ENCODE peak calls at places on chromosome 13, in four cellular contexts. X, Y, U and O are unnamed samples.

GRCh38 chr13:67652887-67653286 is 422.8 kb upstream of the PCDH9 start:
- DNase-seq in X (no peak), Y (no peak), U (no peak), O (no peak)

GRCh38 chr13:24128112-24128511 is 32.4 kb upstream of the SPATA13 start:
- DNase-seq in X (no peak), Y (no peak), U (no peak), O (no peak)

GRCh38 chr13:66644855-66645460 is 585.2 kb downstream of the PCDH9 start:
- DNase-seq in X (no peak), Y (no peak), U (no peak), O (no peak)

GRCh38 chr13:97205971-97206370 is 16.2 kb upstream of the MBNL2 start:
- DNase-seq in X (peak), Y (no peak), U (no peak), O (no peak)

GRCh38 chr13:43782686-43783085 is 4.1 kb downstream of the ENOX1 start:
- DNase-seq in X (no peak), Y (no peak), U (no peak), O (no peak)

GRCh38 chr13:67725999-67726398 is 495.9 kb upstream of the PCDH9 start:
- DNase-seq in X (no peak), Y (no peak), U (no peak), O (no peak)

GRCh38 chr13:35164324-35164932 is 222.4 kb downstream of the NBEA start:
- DNase-seq in X (peak), Y (no peak), U (no peak), O (no peak)

GRCh38 chr13:50951366-50951765 is 41.8 kb downstream of the RNASEH2B start:
- DNase-seq in X (peak), Y (no peak), U (no peak), O (no peak)

GRCh38 chr13:104810242-104810641 is 1725.2 kb downstream of the EFNB2 start:
- DNase-seq in X (no peak), Y (no peak), U (no peak), O (no peak)

GRCh38 chr13:110334256-110334655 is 27.2 kb downstream of the COL4A2 start:
- DNase-seq in X (peak), Y (no peak), U (no peak), O (no peak)

GRCh38 chr13:83995930-83996329 is 113.7 kb upstream of the SLITRK1 start:
- DNase-seq in X (no peak), Y (no peak), U (no peak), O (no peak)

GRCh38 chr13:89763011-89763410 is 1584.5 kb upstream of the MIR17HG start:
- DNase-seq in X (peak), Y (no peak), U (no peak), O (no peak)

GRCh38 chr13:30196025-30196424 is 111.3 kb downstream of the KATNAL1 start:
- DNase-seq in X (peak), Y (no peak), U (no peak), O (no peak)

GRCh38 chr13:113112893-113113845 is 7.6 kb downstream of the F7 start:
- DNase-seq in X (no peak), Y (peak), U (no peak), O (no peak)

GRCh38 chr13:49210114-49210513 is 10.0 kb upstream of the MLNR start:
- DNase-seq in X (no peak), Y (no peak), U (no peak), O (no peak)

GRCh38 chr13:45434556-45435371 is 16.6 kb upstream of the SLC25A30 start:
- DNase-seq in X (no peak), Y (no peak), U (no peak), O (no peak)

GRCh38 chr13:100921139-100921538 is 246.5 kb upstream of the TMTC4 start:
- DNase-seq in X (no peak), Y (no peak), U (no peak), O (no peak)

GRCh38 chr13:47708386-47708785 is 292.7 kb downstream of the SUCLA2 start:
- DNase-seq in X (peak), Y (no peak), U (no peak), O (no peak)

GRCh38 chr13:48505597-48506091 is 27.2 kb downstream of the RCBTB2 start:
- DNase-seq in X (no peak), Y (peak), U (no peak), O (no peak)

GRCh38 chr13:90049989-90050671 is 1297.4 kb upstream of the MIR17HG start:
- DNase-seq in X (no peak), Y (no peak), U (no peak), O (no peak)

GRCh38 chr13:31060655-31061054 is 101.0 kb downstream of the HSPH1 start:
- DNase-seq in X (no peak), Y (no peak), U (no peak), O (no peak)

GRCh38 chr13:33348366-33348765 is 62.8 kb upstream of the STARD13 start:
- DNase-seq in X (peak), Y (no peak), U (no peak), O (no peak)

GRCh38 chr13:23898101-23898500 is 799 bp upstream of the C1QTNF9B start:
- DNase-seq in X (peak), Y (no peak), U (no peak), O (no peak)

GRCh38 chr13:46469064-46469463 is 82.0 kb upstream of the RUBCNL start:
- DNase-seq in X (peak), Y (no peak), U (no peak), O (no peak)

GRCh38 chr13:63088226-63088625 is 1672.6 kb upstream of the PCDH20 start:
- DNase-seq in X (peak), Y (no peak), U (peak), O (no peak)

GRCh38 chr13:45522571-45522970 is 57.8 kb downstream of the COG3 start:
- DNase-seq in X (no peak), Y (no peak), U (no peak), O (no peak)

GRCh38 chr13:105961438-105961837 is 574.0 kb downstream of the EFNB2 start:
- DNase-seq in X (no peak), Y (no peak), U (no peak), O (no peak)

GRCh38 chr13:90281709-90282108 is 1065.8 kb upstream of the MIR17HG start:
- DNase-seq in X (no peak), Y (no peak), U (no peak), O (no peak)

GRCh38 chr13:30504081-30504480 is 38.3 kb upstream of the HMGB1 start:
- DNase-seq in X (peak), Y (no peak), U (no peak), O (no peak)

GRCh38 chr13:23443878-23444277 is 10.4 kb upstream of the SACS start:
- DNase-seq in X (no peak), Y (no peak), U (no peak), O (no peak)

GRCh38 chr13:21077360-21078353 is 16.3 kb upstream of the LATS2 start:
- DNase-seq in X (no peak), Y (no peak), U (no peak), O (no peak)

GRCh38 chr13:30047154-30047874 is 196.9 kb upstream of the UBL3 start:
- DNase-seq in X (peak), Y (no peak), U (no peak), O (no peak)

DNA sequence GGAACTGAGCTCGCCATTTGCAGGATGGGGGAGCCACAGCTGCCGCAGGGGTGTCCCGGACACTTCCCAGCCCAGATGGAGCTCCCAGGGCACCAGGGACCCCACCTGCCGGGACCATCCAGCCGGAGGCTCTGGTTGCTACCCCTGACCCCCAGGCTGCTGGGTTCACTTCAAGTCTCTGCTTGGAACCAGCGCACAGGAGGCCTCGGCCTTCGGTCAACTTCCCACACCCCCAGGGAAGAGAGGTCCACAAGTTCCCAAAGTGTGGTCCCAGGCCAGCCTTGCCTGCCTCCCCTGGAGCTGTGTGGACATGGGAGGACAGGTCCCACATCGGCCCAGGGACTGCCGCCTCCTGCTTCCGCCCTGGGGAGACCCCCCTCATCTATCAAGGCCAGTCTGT is 117.0 kb downstream of the TEX29 start:
- DNase-seq in X (no peak), Y (no peak), U (no peak), O (no peak)
- H3K27ac ChIP-seq in X (no peak), Y (no peak), U (no peak), O (no peak)

DNA sequence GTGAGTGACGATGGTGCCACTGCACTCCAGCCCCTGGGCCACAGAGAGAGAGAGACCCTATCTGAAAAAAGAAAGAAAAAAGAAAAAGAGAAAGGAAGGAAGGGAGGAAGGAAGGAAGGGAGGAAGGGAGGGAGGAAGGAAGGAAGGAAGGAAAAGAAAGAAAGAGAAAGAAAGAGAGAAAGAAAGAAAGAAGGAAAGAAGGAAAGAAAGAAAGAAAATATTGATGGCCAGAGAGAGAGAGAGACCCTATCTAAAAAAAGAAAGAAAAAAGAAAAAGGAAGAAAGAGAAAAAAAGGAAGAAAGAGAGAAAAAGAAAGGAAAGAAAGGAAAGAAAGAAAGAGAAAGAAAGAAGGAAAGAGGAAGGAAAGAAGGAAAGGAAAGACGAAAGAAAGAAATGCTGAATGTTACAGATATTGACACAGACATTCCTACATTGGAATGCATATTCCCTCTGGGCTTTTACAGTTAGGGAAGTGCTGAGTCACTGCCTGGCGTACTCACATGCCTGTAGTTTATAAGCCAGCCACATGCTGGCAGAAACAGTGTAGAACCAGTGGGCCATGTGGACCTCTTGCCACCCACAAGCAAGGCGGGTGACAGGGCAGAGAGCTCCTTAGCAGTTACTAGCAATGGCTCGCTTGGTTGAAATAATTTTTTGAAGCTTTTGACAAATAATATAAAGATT is 34.6 kb upstream of the SLC46A3 start:
- DNase-seq in X (peak), Y (peak), U (peak), O (peak)
- H3K27ac ChIP-seq in X (peak), Y (peak), U (no peak), O (peak)

GRCh38 chr13:79860757-79861156 is 379.8 kb downstream of the NDFIP2 start:
- DNase-seq in X (no peak), Y (no peak), U (no peak), O (no peak)
- H3K27ac ChIP-seq in X (no peak), Y (no peak), U (no peak), O (no peak)

GRCh38 chr13:99655351-99656091 is 154.2 kb downstream of the TM9SF2 start:
- DNase-seq in X (peak), Y (no peak), U (no peak), O (no peak)

GRCh38 chr13:99656092-99656745 is 154.9 kb downstream of the TM9SF2 start:
- DNase-seq in X (peak), Y (peak), U (peak), O (peak)

GRCh38 chr13:99657848-99658265 is 156.6 kb downstream of the TM9SF2 start:
- DNase-seq in X (peak), Y (peak), U (peak), O (peak)

GRCh38 chr13:99658266-99658991 is 157.2 kb downstream of the TM9SF2 start:
- DNase-seq in X (peak), Y (peak), U (peak), O (peak)

DNA sequence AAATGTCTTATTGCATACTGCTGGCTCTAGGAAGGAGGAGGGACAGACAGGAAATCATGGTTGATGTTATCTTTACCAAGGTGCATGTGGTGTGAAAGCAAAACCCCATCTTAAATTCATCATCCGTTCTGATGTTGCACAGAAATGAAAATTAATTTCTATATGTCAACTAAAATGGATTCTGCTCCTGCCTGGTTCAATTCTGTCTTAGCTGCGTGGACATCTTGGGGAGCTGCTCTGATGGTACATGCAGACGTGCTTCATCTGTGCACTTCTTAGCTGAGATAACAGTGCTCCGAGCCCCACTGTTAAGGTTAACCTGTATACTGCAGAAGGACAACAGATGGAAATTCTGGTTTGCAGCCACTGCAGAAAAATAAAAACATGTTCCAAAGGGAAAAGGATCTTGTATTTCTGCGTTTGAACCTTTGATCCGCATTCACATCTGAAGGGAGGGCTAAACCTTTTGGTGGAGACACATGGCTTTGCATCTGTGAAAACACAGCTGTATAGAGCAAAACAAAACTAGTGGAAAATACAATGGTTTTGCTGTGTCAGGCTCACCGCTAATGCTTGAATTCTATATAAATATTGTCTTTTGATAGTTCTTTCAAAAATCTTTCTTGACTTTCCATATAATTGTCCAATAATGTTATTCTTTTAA is 155.7 kb downstream of the TM9SF2 start:
- DNase-seq in X (no peak), Y (no peak), U (no peak), O (no peak)
- H3K27ac ChIP-seq in X (no peak), Y (no peak), U (no peak), O (no peak)

DNA sequence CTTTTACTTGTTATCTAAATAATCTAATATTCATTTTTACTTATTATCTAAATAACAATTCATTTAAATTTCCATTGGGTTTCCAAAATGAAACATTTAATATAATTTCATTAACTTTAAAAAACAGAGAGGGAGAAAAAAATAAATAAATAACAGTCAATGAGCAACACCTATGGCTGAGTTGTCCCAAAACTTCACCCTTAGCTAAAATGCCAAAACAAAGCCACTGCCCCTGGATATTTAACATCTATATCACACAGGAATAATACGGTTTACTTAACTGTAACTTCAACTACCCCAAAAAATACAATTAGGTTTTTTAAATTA is 570 bp downstream of the ELF1 start:
- DNase-seq in X (no peak), Y (no peak), U (no peak), O (no peak)
- H3K27ac ChIP-seq in X (no peak), Y (no peak), U (no peak), O (peak)

GRCh38 chr13:40981949-40982348 is 37.2 kb downstream of the ELF1 start:
- DNase-seq in X (no peak), Y (no peak), U (no peak), O (no peak)
- H3K27ac ChIP-seq in X (no peak), Y (no peak), U (peak), O (peak)

GRCh38 chr13:76758257-76758656 is 127.9 kb downstream of the KCTD12 start:
- DNase-seq in X (no peak), Y (no peak), U (no peak), O (no peak)
- H3K27ac ChIP-seq in X (no peak), Y (no peak), U (no peak), O (no peak)